ENCODE peak calls at places on chromosome 7, in four cellular contexts. One of them, this sample, is unnamed.

GRCh38 chr7:132149801-132150310 is 426.4 kb downstream of the PLXNA4 start:
- DNase-seq in K562: no peak
- DNase-seq in GM12878: no peak
- DNase-seq in H1: no peak
- DNase-seq in this sample: no peak

GRCh38 chr7:64599341-64599740 is 36.5 kb upstream of the ZNF680 start:
- DNase-seq in H1: no peak
- DNase-seq in GM12878: no peak
- DNase-seq in K562: no peak
- DNase-seq in this sample: peak; percentile 44

GRCh38 chr7:150439926-150440325 is 10.5 kb upstream of the GIMAP8 start:
- DNase-seq in K562: no peak
- DNase-seq in H1: no peak
- DNase-seq in GM12878: no peak
- DNase-seq in this sample: no peak

GRCh38 chr7:16695621-16696237 is 49.7 kb downstream of the BZW2 start:
- DNase-seq in K562: peak; percentile 43
- DNase-seq in H1: no peak
- DNase-seq in GM12878: no peak
- DNase-seq in this sample: peak; percentile 40

GRCh38 chr7:40332516-40332915 is 197.7 kb downstream of the SUGCT start:
- DNase-seq in K562: no peak
- DNase-seq in H1: no peak
- DNase-seq in GM12878: no peak
- DNase-seq in this sample: no peak

GRCh38 chr7:103727982-103728610 is 261.4 kb downstream of the RELN start:
- DNase-seq in GM12878: no peak
- DNase-seq in H1: no peak
- DNase-seq in K562: no peak
- DNase-seq in this sample: no peak

GRCh38 chr7:76343294-76343930 is 15.4 kb downstream of the YWHAG start:
- DNase-seq in K562: no peak
- DNase-seq in H1: no peak
- DNase-seq in GM12878: no peak
- DNase-seq in this sample: no peak

GRCh38 chr7:92831716-92832622 is 4.4 kb downstream of the CDK6 start:
- DNase-seq in K562: no peak
- DNase-seq in H1: no peak
- DNase-seq in GM12878: no peak
- DNase-seq in this sample: peak; percentile 60

GRCh38 chr7:114856625-114857024 is 65.3 kb upstream of the MDFIC start:
- DNase-seq in K562: no peak
- DNase-seq in GM12878: no peak
- DNase-seq in H1: no peak
- DNase-seq in this sample: no peak

DNA sequence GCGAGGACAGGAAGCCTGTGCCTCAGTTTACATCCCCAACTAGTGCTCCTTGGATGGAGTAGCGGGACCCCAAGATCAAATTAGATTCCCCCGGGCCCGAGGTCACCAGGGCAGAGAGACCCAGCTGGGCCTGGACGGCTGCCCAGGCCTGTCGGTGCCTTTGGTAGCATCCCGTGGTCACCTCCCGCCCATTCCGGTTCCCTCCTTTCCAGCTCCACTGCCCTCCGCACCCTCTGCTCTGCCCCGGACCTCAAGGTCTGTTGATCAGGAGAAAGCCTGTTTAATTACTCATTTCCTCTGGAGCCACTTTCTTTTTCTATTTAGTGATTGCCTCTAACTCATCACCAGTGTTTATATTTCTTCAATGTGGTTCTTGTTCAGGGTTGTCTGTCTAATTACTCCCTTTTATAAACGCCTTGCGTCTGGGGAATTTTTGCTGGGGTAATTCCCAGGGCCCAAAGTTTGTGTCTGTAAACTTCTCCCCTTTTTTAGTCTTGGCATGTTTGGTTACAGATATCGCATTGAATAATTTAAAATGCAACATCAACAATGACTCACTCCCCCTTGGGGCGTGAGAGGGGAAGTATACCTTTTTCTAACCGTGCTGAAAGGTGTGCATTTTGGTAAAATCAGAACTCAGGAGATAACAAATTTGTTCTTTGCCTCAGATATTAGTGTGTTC is 1.9 kb downstream of the FOXK1 start:
- DNase-seq in H1: no peak
- DNase-seq in GM12878: peak; percentile 52
- DNase-seq in K562: peak; percentile 25
- DNase-seq in this sample: peak; percentile 41
- TF ChIP-seq POLR2A in H1: no peak
- TF ChIP-seq POLR2A in GM12878: peak; percentile 32
- TF ChIP-seq POLR2A in K562: no peak
- TF ChIP-seq POLR2A in this sample: no peak

DNA sequence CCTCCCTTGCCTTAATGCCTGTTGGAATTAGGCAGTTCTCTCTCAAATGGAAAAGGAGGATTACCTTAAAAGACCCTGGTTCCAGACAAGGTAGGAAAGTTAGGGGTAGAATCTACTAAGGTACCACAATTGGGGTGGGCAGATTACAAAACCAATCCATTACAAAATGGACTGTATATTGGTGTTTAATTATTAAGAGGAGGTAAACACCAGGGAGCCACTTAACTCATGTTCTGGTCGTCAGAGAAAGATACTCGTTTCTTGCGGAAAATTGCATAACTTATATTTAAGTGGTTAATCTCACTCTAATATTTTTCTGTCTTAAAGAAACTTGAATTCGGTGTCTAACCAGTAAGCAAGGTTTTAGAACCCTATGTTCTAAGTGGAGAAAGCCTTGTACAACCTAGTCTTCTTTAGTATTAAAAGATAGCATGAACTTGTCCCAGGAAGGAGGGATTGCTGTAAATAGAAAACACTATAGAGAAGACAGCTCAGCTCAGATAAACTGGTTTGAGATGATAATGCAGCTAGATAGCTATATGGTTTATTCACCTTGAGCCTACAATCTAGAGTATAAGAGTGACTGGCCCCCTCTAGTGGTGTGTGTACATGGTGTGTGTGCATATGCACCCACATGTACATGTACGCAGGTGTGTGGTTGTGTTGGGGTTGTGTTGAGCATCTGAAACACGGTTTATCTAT is 58.0 kb upstream of the STRIP2 start:
- DNase-seq in GM12878: no peak
- DNase-seq in H1: no peak
- DNase-seq in K562: peak; percentile 74
- DNase-seq in this sample: peak; percentile 30
- TF ChIP-seq CREB1 in GM12878: no peak
- TF ChIP-seq CREB1 in H1: no peak
- TF ChIP-seq CREB1 in K562: no peak
- TF ChIP-seq CREB1 in this sample: no peak

GRCh38 chr7:135150072-135150782 is 2.4 kb downstream of the TMEM140 start:
- DNase-seq in K562: no peak
- DNase-seq in H1: no peak
- DNase-seq in GM12878: no peak
- DNase-seq in this sample: no peak
- TF ChIP-seq POLR2A in K562: no peak
- TF ChIP-seq POLR2A in H1: no peak
- TF ChIP-seq POLR2A in GM12878: no peak
- TF ChIP-seq POLR2A in this sample: no peak

DNA sequence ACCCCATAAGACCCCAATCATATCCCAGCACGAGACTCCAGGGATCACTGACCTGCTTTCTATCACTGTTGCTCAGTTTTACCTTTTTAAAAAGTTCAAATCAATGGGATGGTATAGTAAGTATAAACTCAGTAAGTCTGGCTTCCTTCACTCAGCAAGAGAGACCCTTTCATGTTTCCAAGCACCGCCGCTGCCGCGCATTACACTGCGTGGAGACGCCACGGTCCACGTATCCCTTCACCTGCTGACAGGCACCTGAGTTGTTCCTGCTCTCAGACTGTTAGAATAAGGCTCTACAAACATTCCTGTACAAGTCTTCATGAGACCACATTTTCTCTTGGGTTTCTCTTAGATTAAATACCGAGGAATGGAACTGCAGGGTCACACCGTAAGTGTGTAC is 28.3 kb downstream of the MAD1L1 start:
- DNase-seq in K562: no peak
- DNase-seq in GM12878: no peak
- DNase-seq in H1: no peak
- DNase-seq in this sample: no peak
- TF ChIP-seq CREB1 in K562: no peak
- TF ChIP-seq CREB1 in GM12878: no peak
- TF ChIP-seq CREB1 in H1: no peak
- TF ChIP-seq CREB1 in this sample: no peak

GRCh38 chr7:138405496-138405895 is 54.6 kb upstream of the TRIM24 start:
- DNase-seq in K562: no peak
- DNase-seq in GM12878: no peak
- DNase-seq in H1: no peak
- DNase-seq in this sample: no peak

GRCh38 chr7:138402749-138403148 is 57.3 kb upstream of the TRIM24 start:
- DNase-seq in H1: no peak
- DNase-seq in K562: no peak
- DNase-seq in GM12878: no peak
- DNase-seq in this sample: no peak

GRCh38 chr7:138407792-138408191 is 52.3 kb upstream of the TRIM24 start:
- DNase-seq in K562: no peak
- DNase-seq in H1: no peak
- DNase-seq in GM12878: no peak
- DNase-seq in this sample: no peak
- TF ChIP-seq POLR2A in K562: no peak
- TF ChIP-seq POLR2A in H1: no peak
- TF ChIP-seq POLR2A in GM12878: no peak
- TF ChIP-seq POLR2A in this sample: no peak

GRCh38 chr7:42932861-42933591 is 850 bp downstream of the MRPL32 start:
- DNase-seq in H1: no peak
- DNase-seq in GM12878: no peak
- DNase-seq in K562: peak; percentile 36
- DNase-seq in this sample: no peak
- TF ChIP-seq CREB1 in H1: no peak
- TF ChIP-seq CREB1 in GM12878: no peak
- TF ChIP-seq CREB1 in K562: no peak
- TF ChIP-seq CREB1 in this sample: no peak

DNA sequence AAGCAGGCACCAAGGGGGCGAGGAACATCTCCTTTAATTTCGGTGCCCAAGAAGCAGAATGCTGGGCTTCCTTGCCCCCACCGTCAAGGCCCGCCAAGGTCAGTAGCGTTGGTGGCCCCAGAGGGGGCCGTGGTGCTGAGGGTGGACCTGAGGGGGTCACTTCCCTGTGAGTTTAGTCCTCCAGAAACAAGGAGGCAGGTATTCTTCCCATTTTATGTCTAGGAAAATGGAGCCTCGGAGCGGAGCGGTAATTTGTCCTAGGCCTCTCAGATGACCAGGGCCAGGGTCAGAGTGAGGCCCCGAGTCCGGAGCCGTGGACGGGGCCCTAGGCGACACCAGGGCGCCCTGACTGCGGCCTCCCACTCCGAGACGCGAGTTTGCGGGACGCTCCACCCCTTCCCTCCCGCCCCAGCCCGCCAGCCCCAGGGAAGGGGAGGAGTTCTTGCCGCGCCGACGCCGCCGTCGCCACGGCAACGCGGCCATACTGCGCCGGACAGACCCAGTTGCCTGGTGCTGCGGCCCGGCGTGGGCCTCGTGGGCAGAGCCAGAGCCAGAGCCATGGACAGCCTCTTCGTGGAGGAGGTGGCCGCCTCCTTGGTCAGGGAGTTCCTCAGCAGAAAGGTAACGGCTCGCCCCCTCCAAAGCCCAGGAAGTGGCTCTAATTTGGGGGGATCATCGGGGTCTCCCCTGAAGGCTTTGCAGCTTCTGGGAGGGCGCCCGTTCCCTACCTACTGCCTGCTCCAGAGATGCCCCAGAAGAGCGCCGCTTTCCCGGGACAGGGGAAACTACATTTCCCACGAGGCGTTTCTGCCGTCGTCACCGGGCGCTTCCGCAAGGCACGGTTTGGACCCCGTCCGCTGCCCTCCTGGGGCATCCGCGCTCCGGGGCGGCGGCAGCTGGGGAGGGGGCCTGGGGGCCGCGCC is at the start of gene MINDY4:
- DNase-seq in GM12878: no peak
- DNase-seq in K562: peak; percentile 95
- DNase-seq in H1: peak; percentile 86
- DNase-seq in this sample: no peak
- TF ChIP-seq POLR2A in GM12878: peak; percentile 46
- TF ChIP-seq POLR2A in K562: peak; percentile 76
- TF ChIP-seq POLR2A in H1: peak; percentile 72
- TF ChIP-seq POLR2A in this sample: no peak

DNA sequence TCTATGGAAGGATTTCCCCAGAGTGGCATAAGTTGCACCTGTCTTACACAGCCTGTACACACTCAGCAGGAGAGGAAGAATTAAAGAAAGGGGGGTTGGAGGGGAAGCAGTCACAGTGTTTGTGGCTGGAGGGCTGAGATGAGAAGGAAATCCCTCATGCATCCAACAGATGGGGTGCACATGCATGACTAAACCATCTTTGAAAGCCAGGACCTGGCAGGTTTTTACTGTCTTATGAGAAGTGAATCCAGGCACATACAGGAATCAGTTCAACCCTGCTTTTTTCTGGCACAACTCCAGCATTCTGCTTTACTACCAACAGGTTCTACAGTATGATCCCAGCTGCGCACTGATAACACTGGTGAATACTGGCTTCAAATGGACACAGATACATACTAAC is 107.7 kb downstream of the CACNA2D1 start:
- DNase-seq in GM12878: no peak
- DNase-seq in K562: no peak
- DNase-seq in H1: no peak
- DNase-seq in this sample: no peak
- TF ChIP-seq CREB1 in GM12878: no peak
- TF ChIP-seq CREB1 in K562: no peak
- TF ChIP-seq CREB1 in H1: no peak
- TF ChIP-seq CREB1 in this sample: no peak

GRCh38 chr7:25118048-25118753 is 6.9 kb downstream of the CYCS start:
- DNase-seq in H1: no peak
- DNase-seq in GM12878: no peak
- DNase-seq in K562: no peak
- DNase-seq in this sample: no peak
- TF ChIP-seq POLR2A in H1: peak; percentile 53
- TF ChIP-seq POLR2A in GM12878: no peak
- TF ChIP-seq POLR2A in K562: peak; percentile 26
- TF ChIP-seq POLR2A in this sample: no peak

GRCh38 chr7:117756586-117756985 is 116.7 kb downstream of the CTTNBP2 start:
- DNase-seq in GM12878: no peak
- DNase-seq in H1: no peak
- DNase-seq in K562: no peak
- DNase-seq in this sample: no peak

GRCh38 chr7:117757440-117757839 is 115.8 kb downstream of the CTTNBP2 start:
- DNase-seq in H1: no peak
- DNase-seq in K562: no peak
- DNase-seq in GM12878: no peak
- DNase-seq in this sample: no peak

GRCh38 chr7:117764031-117764430 is 109.2 kb downstream of the CTTNBP2 start:
- DNase-seq in K562: no peak
- DNase-seq in H1: no peak
- DNase-seq in GM12878: no peak
- DNase-seq in this sample: no peak

GRCh38 chr7:117762055-117762454 is 111.2 kb downstream of the CTTNBP2 start:
- DNase-seq in GM12878: no peak
- DNase-seq in H1: no peak
- DNase-seq in K562: no peak
- DNase-seq in this sample: no peak

GRCh38 chr7:117759950-117760640 is 113.1 kb downstream of the CTTNBP2 start:
- DNase-seq in K562: no peak
- DNase-seq in H1: no peak
- DNase-seq in GM12878: no peak
- DNase-seq in this sample: no peak
- TF ChIP-seq CREB1 in K562: no peak
- TF ChIP-seq CREB1 in H1: no peak
- TF ChIP-seq CREB1 in GM12878: no peak
- TF ChIP-seq CREB1 in this sample: no peak

This sample was measured in HepG2.